ENCODE peak calls at places on chromosomes 12 and 14, in five cellular contexts. S is brain pericyte; W is stimulated activated CD8-positive, alpha-beta memory T cell treated with anti-CD3 and anti-CD28 coated beads, Interleukin-4, amount 100 ng/mL, for 24 hours; G is NCI-H226; J is Panc1. I is an unnamed sample.

GRCh38 chr12:115464008-115464672 is 780.2 kb upstream of the TBX3 start:
- DNase-seq in S (no peak), W (no peak), G (no peak), J (no peak), I (no peak)

GRCh38 chr12:68400231-68400829 is 68.2 kb upstream of the MDM1 start:
- DNase-seq in S (no peak), W (no peak), G (no peak), J (no peak), I (no peak)

GRCh38 chr14:39005044-39005736 is 97.8 kb downstream of the SEC23A start:
- DNase-seq in S (no peak), W (no peak), G (no peak), J (no peak), I (no peak)

GRCh38 chr14:90019824-90020523 is 41.8 kb upstream of the KCNK13 start:
- DNase-seq in S (no peak), W (no peak), G (no peak), J (no peak), I (no peak)

GRCh38 chr12:31877884-31878283 is 81.3 kb upstream of the RESF1 start:
- DNase-seq in S (no peak), W (no peak), G (no peak), J (no peak), I (no peak)

GRCh38 chr14:99246536-99247083 is 25.4 kb downstream of the BCL11B start:
- DNase-seq in S (no peak), W (no peak), G (no peak), J (no peak), I (no peak)

GRCh38 chr12:60689137-60689536 is 1093.3 kb downstream of the SLC16A7 start:
- DNase-seq in S (no peak), W (no peak), G (no peak), J (no peak), I (no peak)

GRCh38 chr14:81164167-81164774 is 56.5 kb downstream of the GTF2A1 start:
- DNase-seq in S (peak), W (peak), G (peak), J (peak), I (no peak)

GRCh38 chr12:3132636-3133409 is 55.6 kb downstream of the TSPAN9 start:
- DNase-seq in S (no peak), W (no peak), G (no peak), J (no peak), I (no peak)

GRCh38 chr12:12056951-12057350 is 13.8 kb upstream of the BCL2L14 start:
- DNase-seq in S (no peak), W (no peak), G (no peak), J (no peak), I (no peak)

GRCh38 chr14:34548472-34548981 is 9.0 kb upstream of the EAPP start:
- DNase-seq in S (no peak), W (no peak), G (no peak), J (no peak), I (no peak)

GRCh38 chr14:53982546-53982945 is 25.9 kb upstream of the BMP4 start:
- DNase-seq in S (no peak), W (no peak), G (no peak), J (no peak), I (no peak)

I was measured in smooth muscle cell of the brain vasculature.